ENCODE peak calls at places on chromosomes 12 and 14, in seven cellular contexts. Q, F, A, Z, D, N and P are unnamed samples.
A peak's percentile ranks its signal among the peaks of the same experiment; 100 is the strongest.

GRCh38 chr12:111014547-111014946 is 94.2 kb upstream of the MYL2 start:
- DNase-seq in N (no peak), D (no peak), Z (no peak), Q (no peak), F (no peak), A (no peak), P (no peak)

GRCh38 chr12:110100315-110100970 is 23.7 kb upstream of the IFT81 start:
- DNase-seq in N (no peak), A (peak; percentile 69), F (peak; percentile 80), Z (no peak), D (peak; percentile 85), Q (peak; percentile 63), P (no peak)

GRCh38 chr12:131137836-131138637 is 184.3 kb downstream of the ADGRD1 start:
- DNase-seq in Q (no peak), D (no peak), Z (no peak), A (no peak), F (peak; percentile 64), N (no peak), P (no peak)

GRCh38 chr14:51650721-51651387 is 856 bp upstream of the FRMD6 start:
- DNase-seq in N (no peak), Z (no peak), A (peak; percentile 58), Q (peak; percentile 22), D (no peak), F (peak; percentile 73), P (no peak)

GRCh38 chr12:74537126-74537706 is 419 bp upstream of the ATXN7L3B start:
- DNase-seq in F (no peak), Q (no peak), Z (no peak), N (no peak), D (no peak), A (no peak), P (no peak)

GRCh38 chr12:128823216-128823915 is 392 bp downstream of the SLC15A4 start:
- DNase-seq in N (peak; percentile 75), A (peak; percentile 63), F (no peak), Q (peak; percentile 43), Z (no peak), D (no peak), P (peak; percentile 92)

GRCh38 chr12:115763982-115764621 is 513.4 kb downstream of the MED13L start:
- DNase-seq in F (no peak), N (no peak), D (no peak), Z (no peak), A (no peak), Q (no peak), P (no peak)

GRCh38 chr12:114820773-114821172 is 136.8 kb upstream of the TBX3 start:
- DNase-seq in F (no peak), Q (no peak), N (no peak), D (no peak), Z (no peak), A (no peak), P (no peak)

GRCh38 chr12:126480396-126480795 is 1415.2 kb downstream of the AACS start:
- DNase-seq in N (no peak), Z (no peak), D (no peak), F (no peak), A (no peak), Q (no peak), P (no peak)

GRCh38 chr12:57085999-57086950 is 2.6 kb upstream of the NAB2 start:
- DNase-seq in A (peak; percentile 76), F (peak; percentile 90), D (no peak), Z (peak; percentile 89), Q (peak; percentile 77), N (peak; percentile 87), P (peak; percentile 90)

GRCh38 chr12:113384778-113385177 is 18.9 kb downstream of the SDS start:
- DNase-seq in Q (no peak), N (no peak), D (no peak), A (no peak), Z (no peak), F (no peak), P (peak; percentile 72)

GRCh38 chr12:80681287-80681686 is 26.1 kb upstream of the MYF6 start:
- DNase-seq in F (no peak), Z (no peak), A (no peak), N (no peak), D (no peak), Q (no peak), P (no peak)

GRCh38 chr14:26577711-26578110 is 20.1 kb downstream of the NOVA1 start:
- DNase-seq in Z (no peak), D (no peak), Q (no peak), A (no peak), N (no peak), F (no peak), P (no peak)

GRCh38 chr12:127172857-127173256 is 1094.1 kb upstream of the TMEM132C start:
- DNase-seq in A (no peak), D (peak; percentile 21), Z (no peak), N (no peak), Q (no peak), F (no peak), P (no peak)

GRCh38 chr12:92696240-92696639 is 6.5 kb upstream of the PLEKHG7 start:
- DNase-seq in A (peak; percentile 67), D (peak; percentile 69), Q (peak; percentile 40), F (no peak), Z (no peak), N (no peak), P (peak; percentile 29)

GRCh38 chr14:35416108-35416750 is 11.7 kb upstream of the NFKBIA start:
- DNase-seq in Q (no peak), D (no peak), N (no peak), A (no peak), Z (no peak), F (no peak), P (no peak)

GRCh38 chr12:79844693-79845092 is 90.2 kb downstream of the PPP1R12A start:
- DNase-seq in Z (no peak), A (no peak), N (no peak), D (no peak), F (no peak), Q (no peak), P (no peak)

GRCh38 chr12:54028324-54029201 is at the start of gene HOXC6:
- DNase-seq in Z (no peak), Q (no peak), A (peak; percentile 70), N (no peak), D (no peak), F (no peak), P (peak; percentile 30)

GRCh38 chr14:73870525-73871235 is 16.0 kb upstream of the ZNF410 start:
- DNase-seq in F (no peak), N (no peak), D (no peak), Q (no peak), Z (no peak), A (no peak), P (no peak)

GRCh38 chr12:60162988-60163720 is 567.3 kb downstream of the SLC16A7 start:
- DNase-seq in Z (no peak), Q (no peak), N (no peak), D (no peak), A (no peak), F (no peak), P (no peak)

GRCh38 chr14:61179061-61179675 is 102.0 kb downstream of the TMEM30B start:
- DNase-seq in D (no peak), A (no peak), N (no peak), Z (no peak), F (no peak), Q (no peak), P (no peak)

DNA sequence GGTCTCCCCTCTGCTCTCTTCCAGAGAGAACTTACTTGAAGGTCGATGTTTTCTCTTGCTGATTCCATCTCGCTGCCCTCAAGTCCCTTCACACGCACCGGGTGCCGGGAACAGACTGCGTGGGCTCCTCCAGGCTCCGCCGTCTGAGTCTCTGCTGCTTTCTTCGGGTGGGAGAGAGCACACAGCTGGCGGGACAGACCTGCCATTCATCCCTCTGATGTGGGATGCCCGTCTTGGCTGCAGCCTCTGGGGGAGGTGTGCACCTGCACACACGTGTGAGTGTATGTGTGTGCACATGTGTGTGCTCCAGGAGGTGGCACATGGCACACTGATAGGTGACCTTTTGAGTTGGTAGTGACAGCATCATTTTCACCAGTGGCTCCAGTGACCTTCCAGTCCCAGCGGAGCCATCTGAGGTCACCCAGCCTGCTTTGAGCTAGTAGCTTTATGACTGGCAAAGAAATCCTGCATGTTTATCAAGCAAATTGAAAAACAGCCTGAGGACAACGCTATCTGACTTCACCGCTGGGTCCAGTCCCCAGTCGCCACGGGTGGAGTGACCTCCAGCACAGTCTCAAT is at the start of gene NINJ2:
- DNase-seq in A (no peak), Z (no peak), Q (no peak), F (no peak), N (no peak), D (no peak), P (no peak)
- H3K4me1 ChIP-seq in A (peaks cover 10% of the 10 kb centered on the region), Z (peaks cover 2% of the 10 kb centered on the region), Q (peaks cover 14% of the 10 kb centered on the region), F (peaks cover 17% of the 10 kb centered on the region), N (peaks cover 5% of the 10 kb centered on the region), D (no peaks in the 10 kb centered on the region), P (peaks cover 14% of the 10 kb centered on the region)

GRCh38 chr14:20681348-20682126 is 2.8 kb upstream of the RNASE4 start:
- DNase-seq in D (peak; percentile 97), Z (peak; percentile 91), Q (peak; percentile 84), A (peak; percentile 84), N (peak; percentile 84), F (peak; percentile 93), P (peak; percentile 86)
- H3K4me1 ChIP-seq in D (no peaks in the 10 kb centered on the region), Z (no peaks in the 10 kb centered on the region), Q (peaks cover 25% of the 10 kb centered on the region), A (peaks cover 13% of the 10 kb centered on the region), N (peaks cover 21% of the 10 kb centered on the region), F (peaks cover 26% of the 10 kb centered on the region), P (peaks cover 31% of the 10 kb centered on the region)

GRCh38 chr14:91390165-91390778 is 27.3 kb downstream of the CCDC88C start:
- DNase-seq in D (no peak), Z (no peak), A (no peak), Q (no peak), N (no peak), F (no peak), P (no peak)
- H3K4me1 ChIP-seq in D (no peaks in the 10 kb centered on the region), Z (no peaks in the 10 kb centered on the region), A (no peaks in the 10 kb centered on the region), Q (peaks cover 4% of the 10 kb centered on the region), N (peaks cover 11% of the 10 kb centered on the region), F (peaks cover 5% of the 10 kb centered on the region), P (peaks cover 34% of the 10 kb centered on the region)

GRCh38 chr14:54488318-54488645 is 498 bp downstream of the GMFB start:
- DNase-seq in D (no peak), Z (no peak), F (no peak), N (no peak), A (no peak), Q (no peak), P (no peak)
- H3K4me1 ChIP-seq in D (no peaks in the 10 kb centered on the region), Z (no peaks in the 10 kb centered on the region), F (peaks cover 39% of the 10 kb centered on the region), N (peaks cover 12% of the 10 kb centered on the region), A (peaks cover 15% of the 10 kb centered on the region), Q (peaks cover 30% of the 10 kb centered on the region), P (peaks cover 34% of the 10 kb centered on the region)

GRCh38 chr14:69636718-69637480 is 25.5 kb downstream of the SUSD6 start:
- DNase-seq in Q (no peak), D (no peak), N (no peak), A (no peak), Z (no peak), F (no peak), P (no peak)
- H3K4me1 ChIP-seq in Q (peaks cover 70% of the 10 kb centered on the region), D (no peaks in the 10 kb centered on the region), N (peaks cover 77% of the 10 kb centered on the region), A (peaks cover 68% of the 10 kb centered on the region), Z (peaks cover 4% of the 10 kb centered on the region), F (peaks cover 73% of the 10 kb centered on the region), P (peaks cover 69% of the 10 kb centered on the region)

GRCh38 chr12:117097159-117097558 is 2.1 kb downstream of the TESC start:
- DNase-seq in D (no peak), Q (no peak), F (peak; percentile 32), Z (peak; percentile 43), A (no peak), N (peak; percentile 32), P (peak; percentile 12)
- H3K4me1 ChIP-seq in D (no peaks in the 10 kb centered on the region), Q (peaks cover 22% of the 10 kb centered on the region), F (peaks cover 15% of the 10 kb centered on the region), Z (no peaks in the 10 kb centered on the region), A (peaks cover 8% of the 10 kb centered on the region), N (no peaks in the 10 kb centered on the region), P (peaks cover 18% of the 10 kb centered on the region)